ENCODE peak calls at places on chromosomes 4 and X, in eight cellular contexts. L, T, N, R, C, A, V and Z are unnamed samples. For H3K4me1, the result is how much of the 10 kb centered on the place peaks cover.

GRCh38 chrX:108735087-108735679 is 1.2 kb downstream of the IRS4 start:
- DNase-seq in L (no peak), T (no peak), N (no peak), R (peak), C (no peak), A (no peak), V (no peak), Z (peak)

GRCh38 chrX:39736219-39737211 is 361.2 kb downstream of the BCOR start:
- DNase-seq in L (no peak), T (peak), N (peak), R (peak), C (peak), A (no peak), V (no peak), Z (peak)

GRCh38 chrX:136691028-136691809 is 43.3 kb downstream of the CD40LG start:
- DNase-seq in L (no peak), T (no peak), N (no peak), R (no peak), C (no peak), A (peak), V (no peak), Z (no peak)

GRCh38 chr4:37246891-37247290 is 2.3 kb downstream of the NWD2 start:
- DNase-seq in L (no peak), T (no peak), N (no peak), R (no peak), C (no peak), A (no peak), V (no peak), Z (no peak)

GRCh38 chr4:97998203-97998602 is 145.1 kb downstream of the STPG2 start:
- DNase-seq in L (no peak), T (no peak), N (no peak), R (no peak), C (no peak), A (no peak), V (no peak), Z (no peak)

GRCh38 chr4:22363071-22363470 is 152.8 kb downstream of the ADGRA3 start:
- DNase-seq in L (no peak), T (no peak), N (no peak), R (no peak), C (no peak), A (no peak), V (no peak), Z (no peak)

GRCh38 chr4:138398297-138398696 is 156.1 kb upstream of the SLC7A11 start:
- DNase-seq in L (no peak), T (no peak), N (no peak), R (no peak), C (peak), A (no peak), V (no peak), Z (no peak)

GRCh38 chr4:183205682-183206081 is 106.6 kb downstream of the WWC2 start:
- DNase-seq in L (no peak), T (no peak), N (no peak), R (no peak), C (no peak), A (no peak), V (no peak), Z (no peak)

GRCh38 chr4:126364290-126364978 is 1049.7 kb downstream of the FAT4 start:
- DNase-seq in L (no peak), T (no peak), N (no peak), R (no peak), C (no peak), A (no peak), V (no peak), Z (no peak)

GRCh38 chr4:159283697-159284492 is 181.0 kb downstream of the RAPGEF2 start:
- DNase-seq in L (peak), T (no peak), N (no peak), R (no peak), C (no peak), A (peak), V (no peak), Z (no peak)

GRCh38 chr4:182555997-182556418 is 312.8 kb downstream of the TENM3 start:
- DNase-seq in L (peak), T (no peak), N (no peak), R (no peak), C (no peak), A (no peak), V (no peak), Z (no peak)

GRCh38 chrX:109440475-109440874 is 41.4 kb downstream of the GUCY2F start:
- DNase-seq in L (peak), T (no peak), N (no peak), R (no peak), C (no peak), A (no peak), V (no peak), Z (no peak)

GRCh38 chr4:187617117-187617516 is 378.5 kb upstream of the ZFP42 start:
- DNase-seq in L (peak), T (no peak), N (no peak), R (no peak), C (no peak), A (no peak), V (no peak), Z (no peak)

GRCh38 chr4:34972189-34972588 is 1272.1 kb downstream of the ARAP2 start:
- DNase-seq in L (no peak), T (no peak), N (no peak), R (no peak), C (no peak), A (no peak), V (no peak), Z (no peak)

GRCh38 chr4:34720563-34720962 is 1523.8 kb downstream of the ARAP2 start:
- DNase-seq in L (peak), T (no peak), N (no peak), R (no peak), C (no peak), A (no peak), V (no peak), Z (no peak)

GRCh38 chr4:83889802-83890201 is 353.9 kb downstream of the GPAT3 start:
- DNase-seq in L (no peak), T (no peak), N (no peak), R (no peak), C (no peak), A (peak), V (no peak), Z (no peak)

GRCh38 chr4:93947318-93947717 is 118.8 kb downstream of the ATOH1 start:
- DNase-seq in L (no peak), T (no peak), N (no peak), R (no peak), C (no peak), A (no peak), V (no peak), Z (no peak)

GRCh38 chrX:135403374-135403773 is 18.4 kb upstream of the SMIM10L2A start:
- DNase-seq in L (no peak), T (no peak), N (no peak), R (no peak), C (no peak), A (no peak), V (no peak), Z (no peak)

GRCh38 chr4:109011241-109012031 is 248.6 kb upstream of the ETNPPL start:
- DNase-seq in L (no peak), T (no peak), N (no peak), R (no peak), C (no peak), A (no peak), V (no peak), Z (no peak)

GRCh38 chr4:152050098-152050497 is 289.3 kb upstream of the GATB start:
- DNase-seq in L (no peak), T (no peak), N (no peak), R (no peak), C (no peak), A (no peak), V (no peak), Z (no peak)

GRCh38 chrX:109848451-109849050 is 115.5 kb upstream of the ACSL4 start:
- DNase-seq in L (peak), T (no peak), N (no peak), R (no peak), C (no peak), A (no peak), V (no peak), Z (no peak)

GRCh38 chrX:38841766-38842165 is 40.5 kb downstream of the MID1IP1 start:
- DNase-seq in L (no peak), T (no peak), N (no peak), R (no peak), C (no peak), A (no peak), V (no peak), Z (no peak)

GRCh38 chr4:40846556-40846955 is 96.8 kb downstream of the NSUN7 start:
- DNase-seq in L (no peak), T (no peak), N (no peak), R (no peak), C (no peak), A (no peak), V (no peak), Z (no peak)

GRCh38 chr4:23033796-23034195 is 341.1 kb downstream of the GBA3 start:
- DNase-seq in L (no peak), T (no peak), N (no peak), R (no peak), C (no peak), A (no peak), V (no peak), Z (no peak)

GRCh38 chr4:148874331-148874730 is 432.1 kb upstream of the NR3C2 start:
- DNase-seq in L (peak), T (no peak), N (no peak), R (no peak), C (no peak), A (no peak), V (no peak), Z (no peak)

GRCh38 chr4:100540156-100540555 is 22.3 kb upstream of the EMCN start:
- DNase-seq in L (no peak), T (no peak), N (no peak), R (no peak), C (no peak), A (no peak), V (no peak), Z (no peak)

GRCh38 chrX:101493225-101493624 is 8.0 kb downstream of the ARMCX4 start:
- DNase-seq in L (no peak), T (no peak), N (no peak), R (no peak), C (no peak), A (no peak), V (no peak), Z (no peak)

GRCh38 chr4:172105918-172106317 is 292.7 kb downstream of the GALNTL6 start:
- DNase-seq in L (no peak), T (no peak), N (no peak), R (no peak), C (no peak), A (no peak), V (no peak), Z (no peak)

GRCh38 chr4:108272046-108272445 is 103.3 kb upstream of the LEF1 start:
- DNase-seq in L (no peak), T (no peak), N (no peak), R (no peak), C (no peak), A (no peak), V (no peak), Z (no peak)

GRCh38 chr4:92433272-92433758 is 129.5 kb downstream of the GRID2 start:
- DNase-seq in L (no peak), T (no peak), N (no peak), R (peak), C (no peak), A (no peak), V (no peak), Z (no peak)

GRCh38 chr4:41413670-41414069 is 124.3 kb upstream of the LIMCH1 start:
- DNase-seq in L (peak), T (no peak), N (no peak), R (no peak), C (no peak), A (no peak), V (no peak), Z (no peak)

GRCh38 chr4:128855656-128856055 is 46.2 kb downstream of the JADE1 start:
- DNase-seq in L (no peak), T (no peak), N (no peak), R (no peak), C (no peak), A (no peak), V (no peak), Z (no peak)

GRCh38 chr4:163556169-163556568 is 61.7 kb downstream of the TMA16 start:
- DNase-seq in L (peak), T (no peak), N (no peak), R (no peak), C (no peak), A (no peak), V (no peak), Z (no peak)

GRCh38 chrX:136251042-136251991 is at the start of gene MAP7D3:
- DNase-seq in L (peak), T (peak), N (no peak), R (peak), C (peak), A (peak), V (peak), Z (peak)

GRCh38 chrX:69033936-69034335 is 131.3 kb downstream of the PJA1 start:
- DNase-seq in L (no peak), T (no peak), N (no peak), R (no peak), C (no peak), A (no peak), V (no peak), Z (no peak)

GRCh38 chr4:12555011-12555410 is 929.1 kb downstream of the RAB28 start:
- DNase-seq in L (no peak), T (no peak), N (no peak), R (no peak), C (no peak), A (no peak), V (no peak), Z (no peak)

GRCh38 chr4:95517799-95518198 is 31.0 kb downstream of the UNC5C start:
- DNase-seq in L (no peak), T (no peak), N (no peak), R (no peak), C (no peak), A (no peak), V (no peak), Z (no peak)
- H3K4me3 ChIP-seq in L (no peak), T (no peak), N (no peak), R (no peak), C (no peak), A (no peak), V (no peak), Z (no peak)

GRCh38 chr4:7812921-7813320 is 126.7 kb downstream of the AFAP1 start:
- DNase-seq in L (no peak), T (no peak), N (no peak), R (no peak), C (no peak), A (no peak), V (no peak), Z (no peak)

GRCh38 chr4:7813674-7814073 is 126.0 kb downstream of the AFAP1 start:
- DNase-seq in L (no peak), T (no peak), N (no peak), R (no peak), C (peak), A (no peak), V (no peak), Z (no peak)

GRCh38 chr4:7815562-7815961 is 124.1 kb downstream of the AFAP1 start:
- DNase-seq in L (no peak), T (no peak), N (no peak), R (no peak), C (no peak), A (no peak), V (no peak), Z (no peak)

GRCh38 chr4:7815981-7816380 is 123.7 kb downstream of the AFAP1 start:
- DNase-seq in L (no peak), T (no peak), N (no peak), R (no peak), C (no peak), A (no peak), V (no peak), Z (no peak)

DNA sequence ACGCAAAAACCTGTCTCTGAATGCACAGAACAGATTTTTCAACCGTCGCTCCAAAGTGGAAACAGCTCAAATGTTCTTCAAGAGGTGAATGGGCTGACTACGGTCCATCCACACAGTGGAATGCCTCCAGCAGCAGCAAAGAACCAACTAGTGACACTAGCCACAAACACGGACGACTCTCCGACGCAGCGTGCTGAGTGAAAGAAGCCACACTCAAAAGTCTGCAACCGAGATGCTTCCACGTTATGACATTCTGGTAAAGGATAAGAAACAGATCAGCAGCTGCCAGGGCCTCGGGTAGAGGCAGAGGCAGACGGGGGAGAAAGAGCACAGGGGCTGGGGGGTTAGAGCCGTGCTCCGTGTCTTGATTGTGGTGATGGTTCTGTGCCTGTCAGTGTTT is 125.2 kb downstream of the AFAP1 start:
- DNase-seq in L (no peak), T (no peak), N (no peak), R (no peak), C (no peak), A (no peak), V (no peak), Z (no peak)
- H3K27ac ChIP-seq in L (no peak), T (no peak), N (no peak), R (no peak), C (no peak), A (no peak), V (no peak), Z (no peak)

GRCh38 chr4:10023806-10024205 is 2.5 kb upstream of the SLC2A9 start:
- DNase-seq in L (no peak), T (no peak), N (no peak), R (no peak), C (no peak), A (no peak), V (no peak), Z (no peak)

GRCh38 chr4:10024303-10024702 is 3.0 kb upstream of the SLC2A9 start:
- DNase-seq in L (no peak), T (peak), N (no peak), R (no peak), C (no peak), A (no peak), V (no peak), Z (no peak)

GRCh38 chr4:10023050-10023419 is 1.7 kb upstream of the SLC2A9 start:
- DNase-seq in L (no peak), T (no peak), N (no peak), R (no peak), C (no peak), A (no peak), V (no peak), Z (no peak)

GRCh38 chr4:10020871-10021676 is at the start of gene SLC2A9:
- DNase-seq in L (no peak), T (peak), N (no peak), R (no peak), C (no peak), A (no peak), V (no peak), Z (no peak)

DNA sequence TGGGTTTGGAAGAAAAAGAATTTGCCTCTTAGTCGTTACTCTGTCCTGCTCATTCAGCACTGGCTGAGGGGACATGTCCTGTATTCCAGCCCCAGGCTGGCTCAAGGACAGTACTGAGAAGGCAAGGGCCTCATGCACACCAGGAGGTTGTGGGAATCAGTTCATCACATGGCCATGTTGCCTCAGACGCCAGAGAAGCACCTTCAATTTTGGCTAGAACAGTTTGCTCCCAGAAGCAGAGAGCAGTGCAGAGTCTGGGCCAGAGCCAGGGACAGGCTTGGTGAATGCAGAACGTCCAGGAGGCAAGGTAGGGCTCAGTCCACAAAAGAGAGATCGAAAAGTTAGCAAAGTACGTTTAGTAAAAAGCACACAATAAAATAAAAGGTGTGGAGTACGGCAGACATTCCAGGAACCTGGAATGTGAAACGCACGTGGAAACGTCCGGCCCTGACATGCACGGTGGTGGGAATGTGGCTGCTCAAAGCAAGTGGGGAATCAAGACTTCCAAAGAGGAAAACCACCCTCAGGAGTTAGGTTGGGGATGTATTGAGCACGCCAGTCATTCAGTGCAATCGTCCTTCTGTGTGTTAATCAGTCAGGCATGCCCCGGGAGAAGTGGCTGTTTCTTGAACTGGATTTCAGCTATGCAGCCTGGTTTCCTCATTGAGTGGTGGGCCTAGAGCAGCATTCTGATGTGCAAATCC is 1.2 kb upstream of the SLC2A9 start:
- DNase-seq in L (no peak), T (no peak), N (no peak), R (no peak), C (no peak), A (no peak), V (no peak), Z (no peak)
- H3K4me1 ChIP-seq in L (under half), T (under half), N (under half), R (under half), C (under half), A (under half), V (under half), Z (under half)

DNA sequence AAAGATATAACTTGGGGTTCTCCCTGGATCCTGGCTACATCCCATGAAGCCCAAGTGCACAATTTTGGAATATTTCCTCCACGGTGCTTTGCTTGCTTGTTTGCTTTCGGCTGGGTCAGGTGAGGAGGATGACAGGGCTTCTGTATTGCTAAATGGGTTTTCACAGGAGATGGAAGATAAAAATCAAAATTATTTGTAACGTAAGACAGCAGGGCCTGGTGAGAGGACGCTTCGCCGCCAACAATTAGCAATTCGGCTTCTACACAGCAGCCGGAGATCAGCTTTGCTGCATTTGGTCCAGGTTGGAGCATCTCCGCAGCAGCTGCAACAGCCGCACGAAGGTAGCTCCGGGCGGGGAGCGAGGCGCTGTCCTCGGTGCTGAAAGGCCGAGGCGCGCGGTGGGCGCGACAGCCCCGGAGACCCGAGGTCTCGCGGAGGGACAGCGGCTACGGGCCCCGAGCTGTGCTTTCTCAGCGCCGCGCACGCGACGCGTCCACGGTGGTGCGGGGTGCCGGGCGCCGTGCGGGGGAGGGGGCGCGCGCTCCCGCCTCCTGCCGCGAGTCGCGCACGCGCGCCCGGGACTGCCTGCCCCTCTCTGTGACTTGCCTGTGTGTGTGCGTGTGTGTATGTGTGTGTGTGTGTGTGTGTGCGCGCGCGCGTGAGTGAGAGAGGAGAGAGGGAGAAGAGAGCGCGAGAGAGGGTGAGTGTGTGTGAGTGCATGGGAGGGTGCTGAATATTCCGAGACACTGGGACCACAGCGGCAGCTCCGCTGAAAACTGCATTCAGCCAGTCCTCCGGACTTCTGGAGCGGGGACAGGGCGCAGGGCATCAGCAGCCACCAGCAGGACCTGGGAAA is at the start of gene GRIA2:
- DNase-seq in L (peak), T (no peak), N (no peak), R (peak), C (peak), A (no peak), V (peak), Z (peak)
- H3K4me3 ChIP-seq in L (peak), T (peak), N (peak), R (no peak), C (peak), A (no peak), V (no peak), Z (peak)